ENCODE peak calls at places on chromosome 2, in ten cellular contexts. One of them, this sample, is unnamed.

GRCh38 chr2:105795575-105795934 is 50.8 kb downstream of the NCK2 start:
- DNase-seq in GM06990: no peak
- DNase-seq in cardiac muscle cell: no peak
- DNase-seq in left ventricle myocardium inferior: no peak
- DNase-seq in body of pancreas: no peak
- DNase-seq in endodermal cell: peak; percentile 74
- DNase-seq in PC-9: no peak
- DNase-seq in astrocyte of the spinal cord: no peak
- DNase-seq in Peyer's patch: no peak
- DNase-seq in WERI-Rb-1: no peak
- DNase-seq in this sample: no peak

GRCh38 chr2:9820020-9820973 is 23.0 kb upstream of the TAF1B start:
- DNase-seq in GM06990: no peak
- DNase-seq in cardiac muscle cell: peak; percentile 50
- DNase-seq in left ventricle myocardium inferior: no peak
- DNase-seq in body of pancreas: peak; percentile 48
- DNase-seq in endodermal cell: peak; percentile 75
- DNase-seq in PC-9: peak; percentile 71
- DNase-seq in astrocyte of the spinal cord: peak; percentile 27
- DNase-seq in Peyer's patch: no peak
- DNase-seq in WERI-Rb-1: peak; percentile 9
- DNase-seq in this sample: peak; percentile 45

GRCh38 chr2:68807821-68808266 is 63.4 kb downstream of the BMP10 start:
- DNase-seq in GM06990: no peak
- DNase-seq in cardiac muscle cell: peak; percentile 72
- DNase-seq in left ventricle myocardium inferior: no peak
- DNase-seq in body of pancreas: peak; percentile 30
- DNase-seq in endodermal cell: no peak
- DNase-seq in PC-9: no peak
- DNase-seq in astrocyte of the spinal cord: no peak
- DNase-seq in Peyer's patch: no peak
- DNase-seq in WERI-Rb-1: no peak
- DNase-seq in this sample: peak; percentile 43

GRCh38 chr2:230441188-230441897 is 25.3 kb downstream of the SP100 start:
- DNase-seq in GM06990: no peak
- DNase-seq in cardiac muscle cell: peak; percentile 76
- DNase-seq in left ventricle myocardium inferior: no peak
- DNase-seq in body of pancreas: peak; percentile 47
- DNase-seq in endodermal cell: no peak
- DNase-seq in PC-9: no peak
- DNase-seq in astrocyte of the spinal cord: peak; percentile 49
- DNase-seq in Peyer's patch: no peak
- DNase-seq in WERI-Rb-1: no peak
- DNase-seq in this sample: peak; percentile 83

GRCh38 chr2:230757476-230757875 is 44.8 kb downstream of the CAB39 start:
- DNase-seq in GM06990: no peak
- DNase-seq in cardiac muscle cell: peak; percentile 85
- DNase-seq in left ventricle myocardium inferior: no peak
- DNase-seq in body of pancreas: no peak
- DNase-seq in endodermal cell: no peak
- DNase-seq in PC-9: no peak
- DNase-seq in astrocyte of the spinal cord: peak; percentile 75
- DNase-seq in Peyer's patch: no peak
- DNase-seq in WERI-Rb-1: no peak
- DNase-seq in this sample: peak; percentile 88

GRCh38 chr2:197927994-197928393 is 123.6 kb downstream of the PLCL1 start:
- DNase-seq in GM06990: no peak
- DNase-seq in cardiac muscle cell: no peak
- DNase-seq in left ventricle myocardium inferior: no peak
- DNase-seq in body of pancreas: no peak
- DNase-seq in endodermal cell: no peak
- DNase-seq in PC-9: no peak
- DNase-seq in astrocyte of the spinal cord: no peak
- DNase-seq in Peyer's patch: no peak
- DNase-seq in WERI-Rb-1: no peak
- DNase-seq in this sample: no peak

GRCh38 chr2:10457846-10458563 is 9.9 kb upstream of the ODC1 start:
- DNase-seq in GM06990: no peak
- DNase-seq in cardiac muscle cell: peak; percentile 74
- DNase-seq in left ventricle myocardium inferior: no peak
- DNase-seq in body of pancreas: peak; percentile 51
- DNase-seq in endodermal cell: no peak
- DNase-seq in PC-9: no peak
- DNase-seq in astrocyte of the spinal cord: peak; percentile 55
- DNase-seq in Peyer's patch: no peak
- DNase-seq in WERI-Rb-1: no peak
- DNase-seq in this sample: peak; percentile 54

GRCh38 chr2:120343433-120344105 is 2.4 kb upstream of the INHBB start:
- DNase-seq in GM06990: peak; percentile 39
- DNase-seq in cardiac muscle cell: peak; percentile 90
- DNase-seq in left ventricle myocardium inferior: peak; percentile 81
- DNase-seq in body of pancreas: peak; percentile 84
- DNase-seq in endodermal cell: peak; percentile 96
- DNase-seq in PC-9: peak; percentile 87
- DNase-seq in astrocyte of the spinal cord: peak; percentile 68
- DNase-seq in Peyer's patch: peak; percentile 76
- DNase-seq in WERI-Rb-1: peak; percentile 89
- DNase-seq in this sample: peak; percentile 83

GRCh38 chr2:54634564-54635511 is 88.6 kb upstream of the EML6 start:
- DNase-seq in GM06990: peak; percentile 74
- DNase-seq in cardiac muscle cell: peak; percentile 82
- DNase-seq in left ventricle myocardium inferior: peak; percentile 66
- DNase-seq in body of pancreas: peak; percentile 45
- DNase-seq in endodermal cell: no peak
- DNase-seq in PC-9: peak; percentile 11
- DNase-seq in astrocyte of the spinal cord: peak; percentile 86
- DNase-seq in Peyer's patch: no peak
- DNase-seq in WERI-Rb-1: no peak
- DNase-seq in this sample: peak; percentile 62

GRCh38 chr2:74003494-74004211 is 18.9 kb downstream of the TET3 start:
- DNase-seq in GM06990: no peak
- DNase-seq in cardiac muscle cell: peak; percentile 70
- DNase-seq in left ventricle myocardium inferior: no peak
- DNase-seq in body of pancreas: no peak
- DNase-seq in endodermal cell: peak; percentile 68
- DNase-seq in PC-9: no peak
- DNase-seq in astrocyte of the spinal cord: peak; percentile 46
- DNase-seq in Peyer's patch: no peak
- DNase-seq in WERI-Rb-1: no peak
- DNase-seq in this sample: peak; percentile 84
- H3K4me3 ChIP-seq in GM06990: no peak overlapping the region
- H3K4me3 ChIP-seq in cardiac muscle cell: peak overlapping the region; percentile 60
- H3K4me3 ChIP-seq in left ventricle myocardium inferior: peak overlapping the region; percentile 74
- H3K4me3 ChIP-seq in body of pancreas: no peak overlapping the region
- H3K4me3 ChIP-seq in endodermal cell: peak overlapping the region; percentile 44
- H3K4me3 ChIP-seq in PC-9: no peak overlapping the region
- H3K4me3 ChIP-seq in astrocyte of the spinal cord: peak overlapping the region; percentile 60
- H3K4me3 ChIP-seq in Peyer's patch: peak overlapping the region; percentile 73
- H3K4me3 ChIP-seq in WERI-Rb-1: peak overlapping the region; percentile 63
- H3K4me3 ChIP-seq in this sample: peak overlapping the region; percentile 86

GRCh38 chr2:44348385-44348784 is 12.9 kb downstream of the PREPL start:
- DNase-seq in GM06990: no peak
- DNase-seq in cardiac muscle cell: peak; percentile 69
- DNase-seq in left ventricle myocardium inferior: no peak
- DNase-seq in body of pancreas: no peak
- DNase-seq in endodermal cell: no peak
- DNase-seq in PC-9: no peak
- DNase-seq in astrocyte of the spinal cord: peak; percentile 55
- DNase-seq in Peyer's patch: no peak
- DNase-seq in WERI-Rb-1: no peak
- DNase-seq in this sample: peak; percentile 59

DNA sequence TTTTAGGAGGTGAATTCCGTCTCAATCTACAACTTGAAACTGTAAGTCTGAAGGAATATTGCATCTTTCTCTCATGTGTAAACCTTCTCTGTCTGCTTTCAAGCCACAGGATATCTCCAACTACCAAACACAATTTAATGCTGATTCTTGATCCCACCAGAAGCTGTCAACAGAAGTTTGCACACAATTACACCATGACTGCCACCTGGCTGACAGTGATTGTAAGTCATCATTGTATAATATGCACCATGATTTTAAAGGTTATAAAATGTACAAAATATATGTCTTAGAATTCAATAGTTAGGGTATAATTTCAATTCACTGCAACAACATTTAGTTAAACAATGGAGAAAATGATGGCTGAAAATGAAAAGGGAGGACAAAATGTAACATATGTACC is 18.4 kb downstream of the PREPL start:
- DNase-seq in GM06990: no peak
- DNase-seq in cardiac muscle cell: peak; percentile 37
- DNase-seq in left ventricle myocardium inferior: no peak
- DNase-seq in body of pancreas: peak; percentile 46
- DNase-seq in endodermal cell: no peak
- DNase-seq in PC-9: no peak
- DNase-seq in astrocyte of the spinal cord: no peak
- DNase-seq in Peyer's patch: no peak
- DNase-seq in WERI-Rb-1: peak; percentile 37
- DNase-seq in this sample: no peak
- TF ChIP-seq CTCF in GM06990: peak; percentile 34
- TF ChIP-seq CTCF in cardiac muscle cell: peak; percentile 19
- TF ChIP-seq CTCF in left ventricle myocardium inferior: peak; percentile 48
- TF ChIP-seq CTCF in body of pancreas: peak; percentile 66
- TF ChIP-seq CTCF in endodermal cell: peak; percentile 83
- TF ChIP-seq CTCF in PC-9: peak; percentile 73
- TF ChIP-seq CTCF in astrocyte of the spinal cord: peak; percentile 16
- TF ChIP-seq CTCF in Peyer's patch: no peak
- TF ChIP-seq CTCF in WERI-Rb-1: peak; percentile 24
- TF ChIP-seq CTCF in this sample: no peak

GRCh38 chr2:191038241-191038725 is 24.3 kb upstream of the STAT1 start:
- DNase-seq in GM06990: no peak
- DNase-seq in cardiac muscle cell: peak; percentile 59
- DNase-seq in left ventricle myocardium inferior: no peak
- DNase-seq in body of pancreas: no peak
- DNase-seq in endodermal cell: no peak
- DNase-seq in PC-9: no peak
- DNase-seq in astrocyte of the spinal cord: peak; percentile 66
- DNase-seq in Peyer's patch: no peak
- DNase-seq in WERI-Rb-1: no peak
- DNase-seq in this sample: peak; percentile 97
- H3K4me3 ChIP-seq in GM06990: no peak overlapping the region
- H3K4me3 ChIP-seq in cardiac muscle cell: no peak overlapping the region
- H3K4me3 ChIP-seq in left ventricle myocardium inferior: no peak overlapping the region
- H3K4me3 ChIP-seq in body of pancreas: no peak overlapping the region
- H3K4me3 ChIP-seq in endodermal cell: no peak overlapping the region
- H3K4me3 ChIP-seq in PC-9: no peak overlapping the region
- H3K4me3 ChIP-seq in astrocyte of the spinal cord: no peak overlapping the region
- H3K4me3 ChIP-seq in Peyer's patch: no peak overlapping the region
- H3K4me3 ChIP-seq in WERI-Rb-1: no peak overlapping the region
- H3K4me3 ChIP-seq in this sample: no peak overlapping the region

GRCh38 chr2:208392300-208392699 is 14.3 kb upstream of the PTH2R start:
- DNase-seq in GM06990: no peak
- DNase-seq in cardiac muscle cell: no peak
- DNase-seq in left ventricle myocardium inferior: no peak
- DNase-seq in body of pancreas: no peak
- DNase-seq in endodermal cell: no peak
- DNase-seq in PC-9: no peak
- DNase-seq in astrocyte of the spinal cord: no peak
- DNase-seq in Peyer's patch: no peak
- DNase-seq in WERI-Rb-1: no peak
- DNase-seq in this sample: no peak
- TF ChIP-seq CTCF in GM06990: peak; percentile 17
- TF ChIP-seq CTCF in cardiac muscle cell: peak; percentile 25
- TF ChIP-seq CTCF in left ventricle myocardium inferior: no peak
- TF ChIP-seq CTCF in body of pancreas: no peak
- TF ChIP-seq CTCF in endodermal cell: peak; percentile 37
- TF ChIP-seq CTCF in PC-9: no peak
- TF ChIP-seq CTCF in astrocyte of the spinal cord: peak; percentile 17
- TF ChIP-seq CTCF in Peyer's patch: no peak
- TF ChIP-seq CTCF in WERI-Rb-1: no peak
- TF ChIP-seq CTCF in this sample: peak; percentile 36

GRCh38 chr2:226649871-226650660 is 149.6 kb downstream of the IRS1 start:
- DNase-seq in GM06990: peak; percentile 13
- DNase-seq in cardiac muscle cell: peak; percentile 98
- DNase-seq in left ventricle myocardium inferior: peak; percentile 37
- DNase-seq in body of pancreas: peak; percentile 70
- DNase-seq in endodermal cell: peak; percentile 78
- DNase-seq in PC-9: peak; percentile 80
- DNase-seq in astrocyte of the spinal cord: peak; percentile 99
- DNase-seq in Peyer's patch: peak; percentile 69
- DNase-seq in WERI-Rb-1: no peak
- DNase-seq in this sample: peak; percentile 97
- H3K4me3 ChIP-seq in GM06990: no peak overlapping the region
- H3K4me3 ChIP-seq in cardiac muscle cell: no peak overlapping the region
- H3K4me3 ChIP-seq in left ventricle myocardium inferior: peak overlapping the region; percentile 14
- H3K4me3 ChIP-seq in body of pancreas: no peak overlapping the region
- H3K4me3 ChIP-seq in endodermal cell: peak overlapping the region; percentile 61
- H3K4me3 ChIP-seq in PC-9: no peak overlapping the region
- H3K4me3 ChIP-seq in astrocyte of the spinal cord: no peak overlapping the region
- H3K4me3 ChIP-seq in Peyer's patch: no peak overlapping the region
- H3K4me3 ChIP-seq in WERI-Rb-1: no peak overlapping the region
- H3K4me3 ChIP-seq in this sample: no peak overlapping the region

GRCh38 chr2:238288650-238289573 is 502 bp upstream of the PER2 start:
- DNase-seq in GM06990: peak; percentile 100
- DNase-seq in cardiac muscle cell: peak; percentile 99
- DNase-seq in left ventricle myocardium inferior: peak; percentile 98
- DNase-seq in body of pancreas: peak; percentile 99
- DNase-seq in endodermal cell: peak; percentile 99
- DNase-seq in PC-9: peak; percentile 99
- DNase-seq in astrocyte of the spinal cord: peak; percentile 100
- DNase-seq in Peyer's patch: peak; percentile 98
- DNase-seq in WERI-Rb-1: peak; percentile 98
- DNase-seq in this sample: peak; percentile 99
- TF ChIP-seq CTCF in GM06990: peak; percentile 25
- TF ChIP-seq CTCF in cardiac muscle cell: peak; percentile 34
- TF ChIP-seq CTCF in left ventricle myocardium inferior: peak; percentile 51
- TF ChIP-seq CTCF in body of pancreas: peak; percentile 33
- TF ChIP-seq CTCF in endodermal cell: peak; percentile 73
- TF ChIP-seq CTCF in PC-9: peak; percentile 37
- TF ChIP-seq CTCF in astrocyte of the spinal cord: peak; percentile 38
- TF ChIP-seq CTCF in Peyer's patch: no peak
- TF ChIP-seq CTCF in WERI-Rb-1: peak; percentile 40
- TF ChIP-seq CTCF in this sample: peak; percentile 35

DNA sequence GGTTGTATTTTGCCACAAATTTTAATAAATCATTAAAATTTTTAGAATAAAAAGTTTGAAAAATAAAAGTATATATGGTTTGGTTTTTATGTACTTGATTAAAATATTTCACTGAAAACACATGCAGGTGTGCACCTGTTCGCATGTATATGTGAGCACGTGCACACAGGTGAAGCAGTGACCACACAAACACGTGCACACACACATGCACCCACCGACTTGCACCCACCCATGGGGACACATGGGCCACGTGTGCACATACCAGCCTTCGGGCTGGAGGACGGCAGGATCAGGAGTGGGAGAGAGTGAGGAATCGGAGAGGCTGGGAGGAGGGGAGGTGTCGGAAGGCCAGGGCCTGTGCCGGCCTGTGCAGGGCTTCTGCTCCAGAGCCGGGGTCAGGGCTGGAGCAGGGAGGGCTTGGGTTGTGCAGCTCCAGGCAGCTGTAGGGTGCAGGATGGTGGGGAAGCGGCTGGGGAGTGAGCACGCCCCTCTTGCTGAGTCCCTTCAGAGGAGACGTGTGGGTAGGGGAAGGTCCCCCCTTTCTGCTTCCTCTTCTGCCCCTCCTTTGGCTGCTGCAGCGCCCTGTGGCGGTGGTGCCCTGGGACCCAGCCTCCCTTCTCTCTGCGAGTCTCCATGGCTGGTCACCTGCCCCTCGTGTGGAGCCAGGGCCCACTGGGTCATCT is 106.9 kb upstream of the HDAC4 start:
- DNase-seq in GM06990: no peak
- DNase-seq in cardiac muscle cell: no peak
- DNase-seq in left ventricle myocardium inferior: no peak
- DNase-seq in body of pancreas: no peak
- DNase-seq in endodermal cell: no peak
- DNase-seq in PC-9: no peak
- DNase-seq in astrocyte of the spinal cord: no peak
- DNase-seq in Peyer's patch: no peak
- DNase-seq in WERI-Rb-1: no peak
- DNase-seq in this sample: no peak
- H3K4me3 ChIP-seq in GM06990: no peak overlapping the region
- H3K4me3 ChIP-seq in cardiac muscle cell: no peak overlapping the region
- H3K4me3 ChIP-seq in left ventricle myocardium inferior: no peak overlapping the region
- H3K4me3 ChIP-seq in body of pancreas: no peak overlapping the region
- H3K4me3 ChIP-seq in endodermal cell: no peak overlapping the region
- H3K4me3 ChIP-seq in PC-9: no peak overlapping the region
- H3K4me3 ChIP-seq in astrocyte of the spinal cord: no peak overlapping the region
- H3K4me3 ChIP-seq in Peyer's patch: no peak overlapping the region
- H3K4me3 ChIP-seq in WERI-Rb-1: no peak overlapping the region
- H3K4me3 ChIP-seq in this sample: no peak overlapping the region

This sample was measured in AG10803.